ENCODE peak calls at places on chromosomes 12 and 14, in five cellular contexts. Y is cardiac fibroblast, L is foreskin fibroblast, J is H9, H is psoas muscle. X is an unnamed sample.

GRCh38 chr12:40261937-40262336 is 37.1 kb downstream of the LRRK2 start:
- DNase-seq in Y (no peak), J (no peak), L (no peak), H (no peak), X (no peak)

GRCh38 chr12:85568395-85569103 is 267.7 kb downstream of the RASSF9 start:
- DNase-seq in L (no peak), Y (no peak), J (no peak), H (no peak), X (no peak)

GRCh38 chr12:102883204-102883799 is 33.7 kb downstream of the PAH start:
- DNase-seq in L (peak), J (peak), H (peak), Y (peak), X (peak)

GRCh38 chr12:13499008-13499407 is 302.5 kb downstream of the EMP1 start:
- DNase-seq in L (no peak), H (no peak), Y (no peak), J (no peak), X (no peak)

GRCh38 chr14:24051789-24052655 is at the start of gene CARMIL3:
- DNase-seq in Y (peak), J (peak), H (peak), L (peak), X (peak)

GRCh38 chr14:71538288-71538687 is 393.9 kb upstream of the RGS6 start:
- DNase-seq in L (no peak), Y (no peak), J (no peak), H (no peak), X (no peak)

GRCh38 chr12:64669270-64669842 is 59.1 kb downstream of the RASSF3 start:
- DNase-seq in Y (no peak), L (no peak), J (peak), H (peak), X (peak)

GRCh38 chr14:99571303-99571986 is 32.6 kb downstream of the CCDC85C start:
- DNase-seq in L (no peak), J (no peak), Y (no peak), H (no peak), X (no peak)

GRCh38 chr12:12210983-12211382 is 55.9 kb downstream of the LRP6 start:
- DNase-seq in J (no peak), L (no peak), H (no peak), Y (no peak), X (no peak)

GRCh38 chr12:124055066-124055465 is 82.1 kb downstream of the ZNF664 start:
- DNase-seq in H (no peak), L (no peak), Y (no peak), J (no peak), X (no peak)

GRCh38 chr12:83408841-83409240 is 722.1 kb downstream of the TMTC2 start:
- DNase-seq in L (no peak), J (no peak), Y (no peak), H (no peak), X (no peak)

GRCh38 chr12:80681-81190 is 14.2 kb downstream of the IQSEC3 start:
- DNase-seq in J (peak), Y (no peak), L (no peak), H (no peak), X (no peak)

GRCh38 chr12:95648990-95649791 is 97.9 kb upstream of the USP44 start:
- DNase-seq in J (no peak), H (no peak), Y (peak), L (peak), X (no peak)

GRCh38 chr12:49338830-49339463 is 2.0 kb upstream of the C1QL4 start:
- DNase-seq in J (no peak), Y (no peak), H (no peak), L (no peak), X (no peak)

GRCh38 chr14:100715803-100716202 is 10.9 kb upstream of the DLK1 start:
- DNase-seq in Y (no peak), H (no peak), L (no peak), J (no peak), X (no peak)

GRCh38 chr14:34750670-34751069 is 36.3 kb upstream of the CFL2 start:
- DNase-seq in L (peak), Y (peak), J (no peak), H (no peak), X (no peak)

GRCh38 chr12:25242981-25243764 is 7.6 kb downstream of the KRAS start:
- DNase-seq in J (no peak), L (peak), H (no peak), Y (peak), X (no peak)

GRCh38 chr12:96247567-96247962 is 53.4 kb downstream of the ELK3 start:
- DNase-seq in H (no peak), L (peak), J (no peak), Y (no peak), X (no peak)

GRCh38 chr12:1289371-1290155 is 298.5 kb downstream of the ERC1 start:
- DNase-seq in J (no peak), Y (peak), L (no peak), H (no peak), X (no peak)

GRCh38 chr14:100369019-100369418 is 45.9 kb downstream of the SLC25A47 start:
- DNase-seq in Y (no peak), J (no peak), H (no peak), L (no peak), X (no peak)

GRCh38 chr14:48792376-48793024 is 793.7 kb downstream of the RPS29 start:
- DNase-seq in J (peak), L (no peak), Y (no peak), H (no peak), X (no peak)

GRCh38 chr14:78446807-78447206 is 276.6 kb downstream of the NRXN3 start:
- DNase-seq in L (no peak), Y (peak), H (no peak), J (peak), X (no peak)

GRCh38 chr14:54818201-54819133 is 84.2 kb downstream of the GCH1 start:
- DNase-seq in Y (peak), L (peak), H (no peak), J (peak), X (peak)

GRCh38 chr12:131132118-131132892 is 178.6 kb downstream of the ADGRD1 start:
- DNase-seq in H (peak), Y (peak), L (peak), J (peak), X (peak)

GRCh38 chr12:130609966-130610365 is 106.1 kb downstream of the RIMBP2 start:
- DNase-seq in L (no peak), H (no peak), J (no peak), Y (no peak), X (peak)

GRCh38 chr14:81727243-81727642 is 193.6 kb upstream of the SEL1L start:
- DNase-seq in L (no peak), H (no peak), Y (no peak), J (no peak), X (peak)

GRCh38 chr12:131808744-131809371 is 19.3 kb upstream of the MMP17 start:
- DNase-seq in Y (peak), H (peak), J (no peak), L (no peak), X (no peak)

GRCh38 chr12:112656141-112656540 is 135.4 kb upstream of the RPH3A start:
- DNase-seq in J (no peak), L (no peak), Y (no peak), H (no peak), X (no peak)

GRCh38 chr12:120238839-120239445 is 26.6 kb downstream of the PXN start:
- DNase-seq in H (no peak), L (no peak), Y (no peak), J (no peak), X (no peak)

GRCh38 chr14:104282332-104283196 is 144.2 kb downstream of the KIF26A start:
- DNase-seq in H (peak), Y (no peak), J (peak), L (no peak), X (peak)

GRCh38 chr12:54571857-54572195 is 16.6 kb downstream of the PPP1R1A start:
- DNase-seq in Y (no peak), J (no peak), L (no peak), H (no peak), X (no peak)

GRCh38 chr12:12442548-12443071 is 85.7 kb downstream of the BORCS5 start:
- DNase-seq in J (no peak), L (no peak), H (no peak), Y (peak), X (no peak)

GRCh38 chr12:28486521-28486920 is 296.3 kb downstream of the CCDC91 start:
- DNase-seq in H (no peak), L (no peak), Y (no peak), J (no peak), X (no peak)

GRCh38 chr12:45334396-45334795 is 118.5 kb downstream of the ANO6 start:
- DNase-seq in L (no peak), H (no peak), J (no peak), Y (no peak), X (no peak)

GRCh38 chr12:91910871-91911388 is 234.7 kb downstream of the BTG1 start:
- DNase-seq in Y (no peak), H (no peak), J (no peak), L (no peak), X (no peak)

GRCh38 chr12:106687652-106688051 is 86.8 kb upstream of the RIC8B start:
- DNase-seq in L (no peak), Y (no peak), J (no peak), H (no peak), X (no peak)

GRCh38 chr14:51173863-51174262 is 66.2 kb upstream of the TMX1 start:
- DNase-seq in J (no peak), Y (no peak), L (no peak), H (no peak), X (no peak)

DNA sequence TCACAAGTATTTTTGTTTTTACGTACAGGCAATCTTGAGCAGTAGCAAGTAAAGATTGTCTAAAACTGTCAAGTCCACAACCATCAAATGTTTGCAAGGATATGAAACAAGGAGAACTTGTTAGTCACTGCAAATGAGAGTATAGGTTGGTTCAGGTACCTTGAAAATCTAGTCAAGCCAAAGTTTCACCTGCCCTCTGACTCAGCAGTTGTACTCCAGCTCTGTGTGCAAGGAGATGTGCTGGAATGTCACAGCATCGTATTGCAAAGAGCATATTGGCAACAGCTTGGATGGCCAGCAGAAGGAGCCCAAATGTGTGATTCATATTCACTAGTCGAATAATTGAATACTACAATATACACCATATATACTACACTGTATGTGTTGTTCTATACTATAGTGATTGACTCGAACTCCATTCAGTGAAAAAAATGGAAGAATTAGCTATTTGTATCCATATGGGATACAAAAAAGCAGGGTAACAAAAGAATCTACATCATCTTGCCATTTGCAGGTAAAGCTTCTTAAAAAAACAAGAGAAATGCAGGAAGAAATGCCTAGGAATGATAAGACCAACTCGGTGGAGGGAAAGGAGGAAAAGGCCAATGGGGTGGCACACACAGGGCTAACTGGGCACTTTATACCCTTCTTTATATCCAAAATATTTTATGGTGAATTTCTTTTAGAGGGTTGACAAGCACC is 44.0 kb downstream of the EID3 start:
- DNase-seq in Y (no peak), J (peak), H (no peak), L (no peak), X (no peak)
- TF ChIP-seq CTCF in Y (no peak), J (no peak), H (no peak), L (no peak), X (no peak)

GRCh38 chr14:77023001-77023996 is 5.2 kb downstream of the IRF2BPL start:
- DNase-seq in H (no peak), L (no peak), Y (peak), J (peak), X (peak)
- TF ChIP-seq CTCF in H (no peak), L (peak), Y (no peak), J (peak), X (no peak)

GRCh38 chr12:3661028-3661427 is 91.9 kb downstream of the CRACR2A start:
- DNase-seq in H (no peak), J (no peak), Y (no peak), L (no peak), X (no peak)

GRCh38 chr12:3662516-3662915 is 90.4 kb downstream of the CRACR2A start:
- DNase-seq in Y (no peak), H (no peak), L (peak), J (no peak), X (no peak)

GRCh38 chr12:3655331-3655900 is 97.5 kb downstream of the CRACR2A start:
- DNase-seq in H (no peak), J (peak), L (no peak), Y (peak), X (no peak)

GRCh38 chr12:3656946-3657622 is 95.8 kb downstream of the CRACR2A start:
- DNase-seq in H (no peak), Y (no peak), J (no peak), L (no peak), X (no peak)

DNA sequence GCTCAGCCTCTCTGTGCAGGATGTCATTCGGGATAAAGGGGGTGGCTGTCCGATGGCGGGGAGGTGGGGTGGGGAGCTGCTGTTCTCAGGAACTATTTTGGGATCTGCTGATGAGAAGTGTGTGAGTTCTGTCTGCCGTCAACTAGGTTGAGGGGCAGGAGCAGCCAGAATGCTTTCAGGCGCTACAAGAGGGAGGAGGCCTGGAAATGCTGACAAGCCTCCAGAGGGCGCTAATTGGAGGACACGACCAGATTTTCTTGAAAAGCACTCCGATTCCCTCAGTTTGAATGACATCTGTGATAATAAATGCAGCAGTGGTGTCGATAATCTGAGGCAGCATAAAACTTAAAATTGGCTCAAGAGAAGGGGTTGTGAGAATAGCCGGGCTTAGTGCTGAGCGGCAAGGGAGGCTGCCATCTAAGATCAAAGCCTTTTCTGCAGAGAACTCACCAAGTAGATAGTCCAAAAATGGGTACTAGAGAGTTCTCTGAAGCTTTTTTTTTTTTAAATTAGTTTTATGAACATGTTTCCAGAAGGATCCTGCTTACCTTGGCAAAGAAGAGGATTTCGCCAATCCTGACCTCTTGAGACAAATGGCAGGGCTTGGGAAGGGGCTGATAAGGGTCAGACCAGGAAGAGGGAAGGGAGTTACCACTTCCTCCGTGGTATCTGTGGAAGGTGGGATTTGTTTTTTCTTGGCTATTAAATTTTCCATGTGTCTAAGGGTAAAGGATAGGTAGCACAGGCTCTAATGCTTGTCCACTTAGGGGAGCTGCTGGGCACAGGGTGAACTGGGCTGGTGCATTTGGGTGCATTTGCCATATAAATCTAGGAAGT is 94.4 kb downstream of the CRACR2A start:
- DNase-seq in J (peak), H (no peak), L (peak), Y (peak), X (no peak)
- TF ChIP-seq CTCF in J (peak), H (no peak), L (peak), Y (peak), X (no peak)

GRCh38 chr14:89000007-89000942 is 175.8 kb downstream of the TTC8 start:
- DNase-seq in J (peak), H (peak), L (peak), Y (peak), X (peak)
- TF ChIP-seq CTCF in J (no peak), H (no peak), L (no peak), Y (no peak), X (no peak)

GRCh38 chr12:89289720-89290119 is 62.6 kb downstream of the DUSP6 start:
- DNase-seq in L (no peak), Y (no peak), J (no peak), H (no peak), X (no peak)
- TF ChIP-seq CTCF in L (no peak), Y (no peak), J (no peak), H (no peak), X (no peak)

DNA sequence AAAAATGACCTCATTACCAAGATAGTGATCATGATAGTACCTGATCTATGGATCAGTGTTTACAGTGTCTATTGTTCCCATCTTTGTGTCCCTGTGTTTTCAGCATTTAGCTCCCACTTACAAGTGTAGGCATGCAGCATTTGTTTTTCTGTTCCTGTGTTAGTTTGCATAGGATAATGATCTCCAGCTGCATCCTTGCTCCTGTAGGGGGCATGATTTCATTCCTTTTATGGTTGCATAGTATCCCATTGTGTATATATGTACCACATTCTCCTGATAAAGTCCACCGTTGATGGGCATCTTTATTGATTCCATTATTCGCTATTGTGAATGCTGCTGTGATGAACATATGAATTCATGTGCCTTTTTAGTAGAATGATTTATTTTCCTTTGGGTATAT is 215.4 kb upstream of the NAV3 start:
- DNase-seq in H (no peak), J (peak), L (no peak), Y (peak), X (no peak)
- TF ChIP-seq CTCF in H (no peak), J (peak), L (peak), Y (no peak), X (no peak)

GRCh38 chr14:60771117-60771516 is 36.6 kb downstream of the MNAT1 start:
- DNase-seq in J (no peak), H (no peak), Y (no peak), L (no peak), X (no peak)
- TF ChIP-seq CTCF in J (no peak), H (no peak), Y (no peak), L (no peak), X (no peak)

X was measured in adrenal gland.